ENCODE peak calls at places on chromosomes 7 and 10, in five cellular contexts. P is uterus, W is HFF-Myc, J is pancreas, D is AG09309. V is an unnamed sample.

GRCh38 chr10:44245601-44245938 is 139.3 kb downstream of the CXCL12 start:
- DNase-seq in J (no peak), D (no peak), W (no peak), P (no peak), V (no peak)

GRCh38 chr7:51847461-51848134 is 531.0 kb upstream of the COBL start:
- DNase-seq in W (no peak), J (no peak), D (no peak), P (no peak), V (no peak)

GRCh38 chr7:7002416-7003062 is 176.5 kb upstream of the CCZ1B start:
- DNase-seq in D (no peak), P (no peak), J (no peak), W (no peak), V (no peak)

GRCh38 chr7:39621261-39621660 is 2.1 kb upstream of the RALA start:
- DNase-seq in P (no peak), W (peak), J (no peak), D (peak), V (no peak)

GRCh38 chr10:104784452-104784851 is 143.4 kb downstream of the SORCS3 start:
- DNase-seq in D (no peak), J (no peak), W (no peak), P (no peak), V (no peak)

GRCh38 chr7:130242198-130243014 is 24.3 kb upstream of the CPA2 start:
- DNase-seq in J (peak), D (no peak), W (peak), P (peak), V (peak)

GRCh38 chr7:102439963-102440795 is 6.8 kb downstream of the ORAI2 start:
- DNase-seq in W (peak), D (no peak), J (no peak), P (peak), V (no peak)

GRCh38 chr10:30587522-30588031 is 42.0 kb downstream of the LYZL2 start:
- DNase-seq in D (no peak), P (no peak), W (no peak), J (no peak), V (peak)

GRCh38 chr7:93923291-93923690 is 1.8 kb downstream of the GNG11 start:
- DNase-seq in D (no peak), J (no peak), W (no peak), P (no peak), V (no peak)

GRCh38 chr10:33498354-33498753 is 163.9 kb upstream of the NRP1 start:
- DNase-seq in W (no peak), J (no peak), D (no peak), P (no peak), V (no peak)

GRCh38 chr10:109187677-109188076 is 735.6 kb downstream of the XPNPEP1 start:
- DNase-seq in J (no peak), P (no peak), W (no peak), D (no peak), V (no peak)

GRCh38 chr7:104972510-104972909 is 41.5 kb upstream of the KMT2E start:
- DNase-seq in J (no peak), P (no peak), D (no peak), W (no peak), V (no peak)

GRCh38 chr7:21844742-21845141 is 101.0 kb downstream of the CDCA7L start:
- DNase-seq in D (no peak), P (no peak), W (peak), J (no peak), V (no peak)

GRCh38 chr7:150875791-150876190 is 23.5 kb downstream of the AOC1 start:
- DNase-seq in D (no peak), P (no peak), W (no peak), J (no peak), V (no peak)

GRCh38 chr10:60848126-60848525 is 69.8 kb downstream of the CDK1 start:
- DNase-seq in J (no peak), W (peak), P (peak), D (peak), V (no peak)

GRCh38 chr7:150524018-150524417 is 9.3 kb downstream of the GIMAP7 start:
- DNase-seq in W (no peak), J (no peak), D (no peak), P (no peak), V (no peak)

GRCh38 chr10:91088300-91089140 is 131.9 kb upstream of the PCGF5 start:
- DNase-seq in D (no peak), J (no peak), W (no peak), P (no peak), V (peak)

GRCh38 chr10:29865700-29866355 is 193.6 kb downstream of the JCAD start:
- DNase-seq in P (no peak), W (no peak), J (no peak), D (no peak), V (no peak)

GRCh38 chr10:62617702-62618451 is 186.6 kb upstream of the ADO start:
- DNase-seq in D (no peak), W (no peak), J (no peak), P (no peak), V (no peak)

GRCh38 chr10:99944860-99945259 is 64.9 kb downstream of the DNMBP start:
- DNase-seq in P (no peak), W (no peak), J (no peak), D (no peak), V (no peak)

GRCh38 chr10:69374242-69374641 is 42.5 kb downstream of the TACR2 start:
- DNase-seq in W (no peak), D (no peak), J (peak), P (no peak), V (no peak)

GRCh38 chr10:3811331-3811870 is 26.4 kb upstream of the KLF6 start:
- DNase-seq in J (peak), W (no peak), D (no peak), P (no peak), V (peak)

GRCh38 chr7:102214477-102215072 is 72.1 kb upstream of the SH2B2 start:
- DNase-seq in J (no peak), W (no peak), P (no peak), D (no peak), V (no peak)

GRCh38 chr7:111985802-111986201 is 220.4 kb downstream of the DOCK4 start:
- DNase-seq in P (no peak), W (no peak), D (no peak), J (no peak), V (no peak)

GRCh38 chr7:101507791-101508252 is 121.3 kb downstream of the MYL10 start:
- DNase-seq in P (peak), D (no peak), W (no peak), J (no peak), V (no peak)

GRCh38 chr10:94219829-94220228 is 142.9 kb downstream of the NOC3L start:
- DNase-seq in D (no peak), J (no peak), P (no peak), W (no peak), V (no peak)

GRCh38 chr7:19964198-19964597 is 190.8 kb upstream of the TMEM196 start:
- DNase-seq in J (no peak), W (no peak), P (no peak), D (no peak), V (no peak)

GRCh38 chr10:78267598-78267997 is 233.9 kb downstream of the RPS24 start:
- DNase-seq in W (no peak), D (no peak), P (peak), J (no peak), V (no peak)

GRCh38 chr7:63789378-63790176 is 209.1 kb upstream of the ZNF722 start:
- DNase-seq in D (no peak), J (peak), W (no peak), P (no peak), V (no peak)

GRCh38 chr7:131238260-131238940 is 89.3 kb upstream of the MKLN1 start:
- DNase-seq in W (no peak), P (no peak), D (peak), J (no peak), V (no peak)

GRCh38 chr10:73210395-73211105 is 36.5 kb downstream of the DNAJC9 start:
- DNase-seq in J (no peak), D (no peak), W (no peak), P (no peak), V (no peak)

GRCh38 chr7:117777335-117778150 is 95.7 kb downstream of the CTTNBP2 start:
- DNase-seq in P (no peak), J (no peak), W (no peak), D (no peak), V (no peak)

GRCh38 chr10:48526371-48526821 is 78.5 kb downstream of the ARHGAP22 start:
- DNase-seq in D (peak), J (no peak), W (peak), P (no peak), V (no peak)

GRCh38 chr10:110110338-110110737 is 97.1 kb upstream of the MXI1 start:
- DNase-seq in P (no peak), W (no peak), D (no peak), J (no peak), V (no peak)

DNA sequence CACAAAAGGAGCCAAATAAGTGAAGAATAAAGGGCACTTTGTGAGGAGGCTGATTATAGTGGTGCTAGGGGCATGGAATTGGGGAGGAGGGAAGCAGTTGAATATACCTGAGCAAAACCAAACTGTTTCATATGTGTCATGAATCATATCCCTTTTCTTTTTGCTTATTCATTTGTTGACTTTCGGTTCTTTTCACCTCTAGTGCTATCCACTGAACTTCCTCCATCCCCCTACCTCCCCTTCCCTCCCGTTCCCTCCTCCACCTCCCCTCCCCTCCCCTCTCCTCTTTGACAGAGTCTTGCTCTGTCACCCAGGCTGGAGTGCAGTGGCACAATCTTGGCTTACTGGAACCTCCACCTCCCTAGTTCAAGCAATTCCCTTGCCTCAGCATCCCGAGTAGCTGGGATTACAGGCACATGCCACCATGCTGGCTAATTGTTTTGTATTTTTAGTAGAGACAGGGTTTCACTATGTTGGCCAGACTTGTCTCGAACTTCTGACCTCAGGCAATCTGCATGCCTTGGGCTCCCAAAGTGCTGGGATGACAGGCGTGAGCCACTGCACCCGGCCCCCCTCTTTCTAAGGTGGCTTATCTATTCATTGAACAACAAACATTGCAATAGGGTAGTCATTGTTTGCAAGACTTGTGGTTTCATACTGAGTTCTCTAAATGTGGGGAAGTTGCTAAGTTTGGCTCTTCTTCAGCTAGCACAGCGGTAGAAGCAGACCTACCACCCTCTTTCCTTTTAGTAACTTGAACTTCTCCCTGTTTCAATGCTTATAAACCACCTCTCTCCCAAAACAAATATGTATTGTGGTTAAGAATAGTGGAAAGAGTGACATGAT is 150.4 kb upstream of the PRPS1L1 start:
- DNase-seq in P (no peak), J (no peak), D (no peak), W (no peak), V (peak)
- H3K4me3 ChIP-seq in P (no peak), J (no peak), D (no peak), W (no peak), V (no peak)

DNA sequence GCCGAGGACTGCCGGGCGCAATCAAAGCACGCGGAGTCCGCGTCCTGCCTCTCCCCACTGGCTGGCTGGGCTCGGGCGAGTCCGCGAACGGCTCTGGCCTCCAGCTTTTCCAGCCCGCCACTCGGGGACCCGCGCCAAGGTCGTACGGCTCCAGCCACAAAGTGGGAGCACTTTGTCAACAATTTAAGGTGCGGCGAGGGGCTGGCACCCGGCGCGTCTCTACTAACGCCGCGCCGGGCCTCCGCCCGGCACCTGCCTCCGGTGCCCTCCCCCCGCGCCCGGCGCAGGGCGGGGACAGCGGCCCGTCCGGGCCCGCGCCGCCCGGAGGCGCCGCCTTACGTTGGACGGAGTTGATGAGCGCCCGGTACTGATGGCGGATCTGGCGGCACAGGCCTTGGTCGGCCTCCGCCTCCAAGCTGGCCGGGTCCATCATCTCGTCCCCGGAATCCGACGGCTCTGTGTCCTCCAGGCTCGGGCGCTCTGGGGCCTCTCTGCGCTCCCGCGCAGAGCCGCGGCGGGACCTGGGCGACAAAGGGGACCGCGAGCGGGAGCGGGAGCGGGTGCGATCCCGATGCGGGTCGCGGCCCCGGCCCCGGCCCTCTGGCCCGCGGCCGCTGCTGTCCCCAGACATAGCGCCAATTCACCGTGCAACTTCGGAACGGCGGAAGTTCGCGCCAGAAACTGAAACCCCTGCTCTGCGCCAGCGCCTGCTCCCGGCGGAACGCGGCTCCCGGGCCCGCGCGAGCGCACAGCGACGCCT is at the start of gene NSMCE4A:
- DNase-seq in W (no peak), P (peak), D (no peak), J (peak), V (peak)
- TF ChIP-seq CTCF in W (no peak), P (peak), D (peak), J (no peak), V (no peak)

GRCh38 chr10:132518572-132519381 is 18.8 kb upstream of the INPP5A start:
- DNase-seq in P (peak), J (peak), D (no peak), W (no peak), V (no peak)

GRCh38 chr10:132515811-132516726 is 21.5 kb upstream of the INPP5A start:
- DNase-seq in P (peak), W (no peak), D (no peak), J (peak), V (no peak)

GRCh38 chr10:132517951-132518521 is 19.6 kb upstream of the INPP5A start:
- DNase-seq in P (peak), W (no peak), D (no peak), J (peak), V (no peak)

GRCh38 chr10:132514841-132515521 is 22.6 kb upstream of the INPP5A start:
- DNase-seq in W (no peak), P (peak), J (no peak), D (no peak), V (no peak)

DNA sequence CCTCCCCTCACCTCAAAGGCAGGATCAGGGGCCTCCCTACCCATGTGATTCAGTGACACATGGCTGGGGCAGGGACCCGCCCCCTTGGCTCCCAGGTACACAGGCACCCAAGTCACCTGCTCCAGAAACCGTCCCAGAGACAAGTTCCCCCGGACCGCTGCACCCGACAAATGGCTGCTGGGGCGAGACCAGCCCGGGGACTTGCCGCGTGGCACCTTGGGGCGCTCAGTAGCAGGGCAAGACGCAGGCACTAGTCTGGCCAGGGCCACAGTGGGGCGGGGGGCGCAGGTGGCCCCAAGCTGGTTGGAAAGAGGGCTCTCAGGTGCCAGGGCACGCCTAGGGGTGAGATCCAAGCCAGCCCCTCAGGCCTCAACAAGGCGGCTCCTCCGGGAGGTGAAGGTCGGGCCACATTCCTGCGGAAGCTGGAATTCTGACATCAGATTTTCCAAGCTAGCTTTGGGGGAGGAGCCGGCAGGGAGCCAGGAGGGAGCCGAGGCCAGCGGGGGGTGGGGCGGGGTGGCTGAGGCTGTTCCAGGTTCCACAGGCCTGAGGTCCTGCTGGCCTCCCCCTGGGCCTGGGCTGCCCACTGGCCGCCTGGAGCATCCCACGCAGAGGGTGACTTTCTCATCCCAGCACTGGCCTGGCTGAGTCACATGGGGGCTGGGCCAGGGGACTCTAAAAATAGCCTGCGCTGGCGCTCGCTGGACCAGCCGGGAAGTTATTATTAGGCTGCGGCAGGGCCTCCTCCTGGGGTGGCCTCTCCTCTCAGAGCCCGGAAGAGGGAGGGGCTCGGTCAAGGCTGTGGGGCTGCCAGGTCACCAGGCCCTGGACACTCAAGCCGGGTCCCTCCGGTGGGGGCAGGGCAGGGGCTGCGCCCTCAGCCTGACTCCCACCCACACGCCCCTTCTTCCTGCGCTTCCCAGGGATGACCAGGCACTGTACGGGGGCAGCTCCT is 20.5 kb upstream of the INPP5A start:
- DNase-seq in W (peak), P (peak), D (peak), J (peak), V (no peak)
- H3K4me3 ChIP-seq in W (no peak), P (peak), D (no peak), J (no peak), V (no peak)

DNA sequence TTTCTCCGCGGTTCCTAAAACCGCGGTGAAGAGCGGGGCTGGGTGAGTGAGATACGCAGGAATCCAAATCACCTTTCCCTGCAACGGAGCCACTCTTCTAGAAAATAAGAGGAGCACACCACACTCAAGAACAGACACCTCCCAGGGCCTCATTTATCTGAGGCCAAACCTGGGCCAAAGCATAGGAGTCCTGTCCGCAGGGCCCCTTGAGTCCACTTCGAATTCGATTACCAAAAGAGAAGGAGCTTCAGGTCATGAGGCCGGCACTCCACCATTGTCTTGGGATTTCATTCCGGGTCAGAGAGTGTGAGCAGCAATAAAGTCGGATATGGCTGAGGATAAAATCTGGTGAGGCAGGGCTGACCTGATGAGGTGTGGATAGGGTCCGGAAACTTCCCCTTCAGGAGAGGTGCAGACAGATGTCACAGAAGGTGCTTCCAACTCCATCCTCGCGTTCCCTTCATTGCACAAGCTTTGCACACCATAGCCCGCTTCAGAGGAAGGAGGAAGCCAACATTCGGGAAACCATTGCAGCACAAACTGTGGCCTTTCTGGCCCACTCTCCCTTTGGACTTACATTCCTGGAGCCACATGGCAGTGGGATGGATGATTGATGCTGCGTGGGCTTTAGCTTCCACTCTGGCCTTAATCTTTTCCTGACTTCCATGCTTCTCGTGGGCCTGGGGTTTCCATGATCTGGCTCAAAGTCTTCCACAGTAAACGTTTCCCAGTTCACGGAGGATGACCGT is 27.2 kb upstream of the ZNF273 start:
- DNase-seq in D (no peak), J (no peak), W (no peak), P (no peak), V (no peak)
- TF ChIP-seq CTCF in D (no peak), J (no peak), W (no peak), P (no peak), V (no peak)

GRCh38 chr10:120480065-120480600 is 23.1 kb downstream of the PLPP4 start:
- DNase-seq in J (no peak), P (no peak), D (no peak), W (no peak), V (no peak)

GRCh38 chr10:120477006-120477722 is 20.1 kb downstream of the PLPP4 start:
- DNase-seq in D (peak), J (no peak), P (no peak), W (no peak), V (no peak)

GRCh38 chr10:120477723-120478270 is 20.8 kb downstream of the PLPP4 start:
- DNase-seq in J (no peak), P (no peak), W (no peak), D (no peak), V (no peak)

GRCh38 chr10:120479506-120479905 is 22.5 kb downstream of the PLPP4 start:
- DNase-seq in W (no peak), J (no peak), D (no peak), P (no peak), V (no peak)

DNA sequence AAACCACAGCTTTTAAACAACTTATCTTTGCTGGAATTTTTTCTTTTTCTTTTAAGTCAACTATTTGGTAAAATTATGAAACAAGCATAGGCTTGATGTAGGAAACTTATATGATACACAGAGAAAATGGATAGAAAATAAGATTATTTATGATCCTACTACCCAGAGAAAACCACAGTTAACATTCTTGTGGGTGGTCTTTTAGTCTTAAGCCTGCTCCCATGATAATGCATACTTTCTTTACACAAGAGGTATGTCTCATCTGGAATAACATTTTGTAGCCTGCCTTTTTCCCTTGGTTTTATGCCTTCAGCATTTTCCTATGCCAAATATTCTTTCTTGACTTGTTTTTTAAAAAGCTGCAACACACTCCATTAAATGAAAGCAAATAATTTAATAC is 21.4 kb downstream of the PLPP4 start:
- DNase-seq in D (no peak), W (no peak), J (no peak), P (no peak), V (no peak)
- H3K4me3 ChIP-seq in D (no peak), W (no peak), J (no peak), P (no peak), V (no peak)

V was measured in GM06990.